ENCODE peak calls at places on chromosomes 12 and 14, in five cellular contexts. W, P, M, Y and Z are unnamed samples.
A peak's percentile ranks its signal among the peaks of the same experiment; 100 is the strongest.

GRCh38 chr12:64825143-64826011 is 930 bp downstream of the TBC1D30 start:
- DNase-seq in W (no peak), P (no peak), M (no peak), Y (no peak), Z (no peak)

GRCh38 chr14:74380845-74381244 is 32.6 kb downstream of the VRTN start:
- DNase-seq in W (no peak), P (no peak), M (no peak), Y (no peak), Z (no peak)

GRCh38 chr14:76922599-76922998 is 96.4 kb downstream of the LRRC74A start:
- DNase-seq in W (no peak), P (no peak), M (no peak), Y (no peak), Z (no peak)

GRCh38 chr12:56150563-56150962 is 1.8 kb upstream of the MYL6B start:
- DNase-seq in W (no peak), P (no peak), M (no peak), Y (no peak), Z (peak; percentile 58)

GRCh38 chr12:93361159-93361919 is 16.4 kb upstream of the NUDT4 start:
- DNase-seq in W (no peak), P (no peak), M (no peak), Y (peak; percentile 91), Z (no peak)

GRCh38 chr12:67355428-67356385 is 86.5 kb downstream of the CAND1 start:
- DNase-seq in W (peak; percentile 28), P (no peak), M (no peak), Y (no peak), Z (peak; percentile 62)

GRCh38 chr14:72726444-72726843 is 167.5 kb downstream of the DPF3 start:
- DNase-seq in W (no peak), P (no peak), M (no peak), Y (no peak), Z (no peak)

GRCh38 chr12:13082866-13083265 is 20.6 kb downstream of the GSG1 start:
- DNase-seq in W (no peak), P (no peak), M (no peak), Y (no peak), Z (no peak)

GRCh38 chr12:93571854-93572711 is at the start of gene SOCS2:
- DNase-seq in W (no peak), P (no peak), M (peak; percentile 22), Y (no peak), Z (peak; percentile 65)

GRCh38 chr12:52867636-52868035 is 18.8 kb upstream of the KRT78 start:
- DNase-seq in W (no peak), P (no peak), M (peak; percentile 74), Y (no peak), Z (peak; percentile 40)

GRCh38 chr14:45145214-45145613 is 9.5 kb downstream of the FANCM start:
- DNase-seq in W (no peak), P (no peak), M (no peak), Y (no peak), Z (no peak)

GRCh38 chr12:41917181-41917580 is 227.5 kb downstream of the GXYLT1 start:
- DNase-seq in W (no peak), P (no peak), M (no peak), Y (no peak), Z (no peak)

GRCh38 chr14:101634453-101635237 is 73.3 kb downstream of the DIO3 start:
- DNase-seq in W (no peak), P (no peak), M (no peak), Y (no peak), Z (no peak)

GRCh38 chr12:92034858-92035401 is 110.7 kb downstream of the BTG1 start:
- DNase-seq in W (peak; percentile 33), P (no peak), M (peak; percentile 35), Y (peak; percentile 29), Z (peak; percentile 96)

GRCh38 chr14:31208546-31209424 is 1.2 kb upstream of the HECTD1 start:
- DNase-seq in W (no peak), P (no peak), M (no peak), Y (no peak), Z (no peak)

GRCh38 chr12:127150479-127150878 is 1116.5 kb upstream of the TMEM132C start:
- DNase-seq in W (no peak), P (no peak), M (no peak), Y (no peak), Z (no peak)

GRCh38 chr14:93713726-93714405 is 74.4 kb downstream of the PRIMA1 start:
- DNase-seq in W (no peak), P (no peak), M (no peak), Y (no peak), Z (no peak)